ENCODE peak calls at places on chromosomes 11 and 22, in five cellular contexts. X is hepatocyte, P is A549, G is neural progenitor cell, F is PC-9. Q is an unnamed sample.

GRCh38 chr22:50456026-50456425 is 18.8 kb downstream of the SBF1 start:
- DNase-seq in X (no peak), P (no peak), G (no peak), F (no peak), Q (no peak)

GRCh38 chr11:125295922-125296321 is 131.4 kb downstream of the PKNOX2 start:
- DNase-seq in X (peak; percentile 35), P (no peak), G (no peak), F (no peak), Q (no peak)

GRCh38 chr11:65439331-65440181 is 17.0 kb downstream of the NEAT1 start:
- DNase-seq in X (no peak), P (peak; percentile 33), G (no peak), F (peak; percentile 13), Q (no peak)

GRCh38 chr22:30665266-30665665 is 2.4 kb downstream of the DUSP18 start:
- DNase-seq in X (no peak), P (no peak), G (no peak), F (no peak), Q (no peak)

GRCh38 chr11:3939211-3939610 is 83.7 kb downstream of the STIM1 start:
- DNase-seq in X (no peak), P (no peak), G (no peak), F (no peak), Q (peak; percentile 54)

GRCh38 chr22:21940521-21940920 is 12.1 kb downstream of the PPM1F start:
- DNase-seq in X (no peak), P (no peak), G (no peak), F (no peak), Q (peak; percentile 40)

GRCh38 chr11:8671242-8671641 is 11.2 kb downstream of the TRIM66 start:
- DNase-seq in X (peak; percentile 52), P (peak; percentile 48), G (peak; percentile 97), F (no peak), Q (peak; percentile 91)

GRCh38 chr22:40498454-40499186 is 128.2 kb downstream of the SGSM3 start:
- DNase-seq in X (peak; percentile 63), P (peak; percentile 97), G (no peak), F (peak; percentile 100), Q (peak; percentile 97)

GRCh38 chr22:33361581-33361980 is 303.4 kb upstream of the SYN3 start:
- DNase-seq in X (no peak), P (peak; percentile 33), G (no peak), F (no peak), Q (peak; percentile 49)

GRCh38 chr22:39580795-39581194 is 10.2 kb downstream of the CACNA1I start:
- DNase-seq in X (no peak), P (no peak), G (no peak), F (no peak), Q (no peak)

GRCh38 chr11:61976420-61976800 is 9.0 kb upstream of the FTH1 start:
- DNase-seq in X (no peak), P (no peak), G (no peak), F (no peak), Q (no peak)

GRCh38 chr11:86064236-86064803 is 4.6 kb downstream of the PICALM start:
- DNase-seq in X (no peak), P (no peak), G (no peak), F (peak; percentile 44), Q (peak; percentile 55)

GRCh38 chr11:120108154-120108784 is 29.6 kb downstream of the TRIM29 start:
- DNase-seq in X (peak; percentile 85), P (peak; percentile 24), G (peak; percentile 87), F (peak; percentile 61), Q (peak; percentile 50)

GRCh38 chr11:102592634-102593581 is 32.2 kb downstream of the MMP20 start:
- DNase-seq in X (no peak), P (peak; percentile 56), G (peak; percentile 58), F (no peak), Q (peak; percentile 35)

GRCh38 chr11:1387961-1388762 is 1.6 kb upstream of the BRSK2 start:
- DNase-seq in X (no peak), P (peak; percentile 50), G (peak; percentile 44), F (no peak), Q (no peak)

GRCh38 chr11:62508336-62509058 is 38.1 kb downstream of the AHNAK start:
- DNase-seq in X (peak; percentile 89), P (peak; percentile 88), G (peak; percentile 87), F (peak; percentile 92), Q (peak; percentile 32)

GRCh38 chr11:952406-953385 is 27.0 kb downstream of the AP2A2 start:
- DNase-seq in X (peak; percentile 87), P (peak; percentile 96), G (peak; percentile 45), F (no peak), Q (no peak)

GRCh38 chr11:94183886-94184264 is 55.2 kb downstream of the PANX1 start:
- DNase-seq in X (peak; percentile 81), P (peak; percentile 73), G (peak; percentile 73), F (peak; percentile 42), Q (peak; percentile 48)

GRCh38 chr11:6418199-6418957 is 516 bp downstream of the APBB1 start:
- DNase-seq in X (peak; percentile 50), P (no peak), G (peak; percentile 76), F (no peak), Q (no peak)

GRCh38 chr11:113974741-113975470 is at the start of gene HTR3A:
- DNase-seq in X (peak; percentile 78), P (no peak), G (peak; percentile 78), F (peak; percentile 53), Q (no peak)

GRCh38 chr11:128207861-128208321 is 379.5 kb downstream of the ETS1 start:
- DNase-seq in X (peak; percentile 26), P (peak; percentile 94), G (no peak), F (peak; percentile 98), Q (peak; percentile 98)

GRCh38 chr11:3880724-3881123 is 25.3 kb downstream of the STIM1 start:
- DNase-seq in X (no peak), P (peak; percentile 25), G (no peak), F (no peak), Q (peak; percentile 60)

GRCh38 chr11:73342633-73343032 is 33.6 kb upstream of the RELT start:
- DNase-seq in X (peak; percentile 57), P (no peak), G (peak; percentile 86), F (no peak), Q (no peak)

GRCh38 chr22:38291201-38291777 is 18.5 kb upstream of the TMEM184B start:
- DNase-seq in X (peak; percentile 71), P (no peak), G (no peak), F (peak; percentile 24), Q (no peak)

GRCh38 chr11:126137146-126137545 is 74.3 kb downstream of the RPUSD4 start:
- DNase-seq in X (no peak), P (no peak), G (no peak), F (no peak), Q (no peak)

GRCh38 chr22:17401728-17402127 is 32.5 kb downstream of the CECR2 start:
- DNase-seq in X (no peak), P (no peak), G (no peak), F (no peak), Q (no peak)

GRCh38 chr22:49203863-49204598 is 623.6 kb downstream of the BRD1 start:
- DNase-seq in X (no peak), P (no peak), G (no peak), F (no peak), Q (no peak)

GRCh38 chr11:105520706-105521345 is 89.0 kb upstream of the GRIA4 start:
- DNase-seq in X (no peak), P (no peak), G (no peak), F (no peak), Q (no peak)

DNA sequence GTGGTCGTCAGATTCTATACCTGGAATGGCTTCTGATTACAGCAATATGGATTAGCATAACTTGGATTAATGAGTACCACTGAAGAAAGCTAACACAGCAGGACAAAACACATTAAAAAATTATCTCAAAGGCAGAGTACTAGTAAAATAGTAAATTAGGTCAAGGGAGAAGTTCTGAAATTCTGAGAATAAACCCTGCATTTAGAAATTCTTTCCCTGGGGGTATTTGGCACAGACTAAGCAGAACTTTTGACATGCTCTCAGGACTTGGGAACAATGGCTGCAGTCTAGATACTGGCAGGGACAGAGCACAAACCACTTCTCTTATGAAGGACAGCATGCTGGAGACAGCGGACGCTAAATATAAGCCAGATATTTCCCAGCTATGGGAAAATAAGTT is 85.6 kb upstream of the GRIA4 start:
- DNase-seq in X (no peak), P (no peak), G (peak; percentile 2), F (no peak), Q (no peak)
- H3K4me2 ChIP-seq in X (no peak overlapping the region), P (no peak overlapping the region), G (no peak overlapping the region), F (no peak overlapping the region), Q (no peak overlapping the region)

GRCh38 chr22:43014876-43015676 is at the start of gene PACSIN2:
- DNase-seq in X (peak; percentile 99), P (peak; percentile 96), G (peak; percentile 100), F (peak; percentile 97), Q (peak; percentile 98)

GRCh38 chr22:43017525-43018290 is 2.8 kb upstream of the PACSIN2 start:
- DNase-seq in X (no peak), P (no peak), G (no peak), F (no peak), Q (no peak)

GRCh38 chr22:43015677-43016042 is 711 bp upstream of the PACSIN2 start:
- DNase-seq in X (no peak), P (no peak), G (no peak), F (no peak), Q (no peak)

GRCh38 chr22:43014062-43014875 is 680 bp downstream of the PACSIN2 start:
- DNase-seq in X (peak; percentile 71), P (no peak), G (peak; percentile 80), F (peak; percentile 43), Q (no peak)

GRCh38 chr22:43018615-43019014 is 3.7 kb upstream of the PACSIN2 start:
- DNase-seq in X (no peak), P (no peak), G (no peak), F (no peak), Q (no peak)
- H3K27ac ChIP-seq in X (peak overlapping the region; percentile 63), P (peak overlapping the region; percentile 61), G (no peak overlapping the region), F (no peak overlapping the region), Q (no peak overlapping the region)

GRCh38 chr11:80086496-80087055 is 645.7 kb upstream of the TENM4 start:
- DNase-seq in X (no peak), P (no peak), G (no peak), F (no peak), Q (no peak)
- H3K4me2 ChIP-seq in X (no peak overlapping the region), P (no peak overlapping the region), G (no peak overlapping the region), F (no peak overlapping the region), Q (no peak overlapping the region)

GRCh38 chr11:2701230-2701629 is 1.4 kb upstream of the KCNQ1OT1 start:
- DNase-seq in X (no peak), P (no peak), G (no peak), F (no peak), Q (no peak)

GRCh38 chr11:2704356-2704755 is 4.6 kb upstream of the KCNQ1OT1 start:
- DNase-seq in X (no peak), P (no peak), G (no peak), F (no peak), Q (no peak)

GRCh38 chr11:2701898-2702434 is 2.2 kb upstream of the KCNQ1OT1 start:
- DNase-seq in X (no peak), P (no peak), G (no peak), F (no peak), Q (no peak)

GRCh38 chr11:2703487-2704141 is 3.8 kb upstream of the KCNQ1OT1 start:
- DNase-seq in X (peak; percentile 78), P (no peak), G (peak; percentile 69), F (no peak), Q (no peak)

GRCh38 chr11:2702771-2703486 is 3.1 kb upstream of the KCNQ1OT1 start:
- DNase-seq in X (no peak), P (no peak), G (no peak), F (no peak), Q (no peak)
- H3K27ac ChIP-seq in X (peak overlapping the region; percentile 77), P (no peak overlapping the region), G (no peak overlapping the region), F (no peak overlapping the region), Q (no peak overlapping the region)

Q was measured in mammary epithelial cell.